ENCODE peak calls at places on chromosomes 1 and 21, in six cellular contexts. R is foreskin fibroblast, U is endothelial cell, L is MM.1S, Q is GM03348, V is NCI-H748 treated with DMSO at 0.1 percent for 48 hours. F is an unnamed sample.

GRCh38 chr21:42347601-42348327 is 3.0 kb downstream of the TFF2 start:
- DNase-seq in Q (no peak), R (no peak), L (no peak), V (no peak), U (no peak), F (no peak)

GRCh38 chr21:44732956-44733355 is 21.6 kb upstream of the TSPEAR start:
- DNase-seq in L (no peak), U (no peak), Q (no peak), R (no peak), V (no peak), F (no peak)

GRCh38 chr1:2350911-2351655 is 40.3 kb downstream of the MORN1 start:
- DNase-seq in R (no peak), Q (no peak), V (no peak), L (no peak), U (no peak), F (no peak)

GRCh38 chr1:20640183-20640597 is 6.9 kb downstream of the PINK1 start:
- DNase-seq in R (no peak), V (peak; percentile 20), Q (peak; percentile 77), L (peak; percentile 60), U (peak; percentile 59), F (no peak)

GRCh38 chr1:17643861-17644703 is 104.6 kb downstream of the ARHGEF10L start:
- DNase-seq in Q (no peak), V (no peak), R (no peak), L (no peak), U (no peak), F (no peak)

GRCh38 chr21:32415999-32416398 is 3.5 kb downstream of the EVA1C start:
- DNase-seq in L (no peak), Q (no peak), R (no peak), U (no peak), V (no peak), F (no peak)

GRCh38 chr1:159892944-159893343 is 7.0 kb downstream of the CFAP45 start:
- DNase-seq in Q (no peak), R (no peak), L (no peak), V (no peak), U (no peak), F (no peak)

GRCh38 chr21:41008971-41009370 is 159.0 kb upstream of the BACE2 start:
- DNase-seq in L (no peak), R (no peak), Q (no peak), V (no peak), U (no peak), F (no peak)

GRCh38 chr1:66981679-66982078 is 56.9 kb downstream of the MIER1 start:
- DNase-seq in U (no peak), R (no peak), L (peak; percentile 52), V (no peak), Q (peak; percentile 11), F (no peak)

GRCh38 chr1:16068356-16069270 is 4.8 kb downstream of the FAM131C start:
- DNase-seq in Q (peak; percentile 67), R (peak; percentile 44), L (no peak), U (no peak), V (no peak), F (no peak)

GRCh38 chr1:115088871-115089442 is 346 bp downstream of the TSPAN2 start:
- DNase-seq in L (no peak), V (no peak), U (no peak), Q (no peak), R (no peak), F (no peak)

GRCh38 chr1:162562452-162562828 is 918 bp downstream of the UAP1 start:
- DNase-seq in Q (peak; percentile 47), V (no peak), R (peak; percentile 58), L (peak; percentile 11), U (no peak), F (no peak)

GRCh38 chr1:28392027-28392652 is 22.6 kb downstream of the PHACTR4 start:
- DNase-seq in L (no peak), V (no peak), U (no peak), Q (peak; percentile 80), R (peak; percentile 82), F (no peak)

GRCh38 chr1:11934295-11935039 is at the start of gene PLOD1:
- DNase-seq in Q (peak; percentile 98), R (peak; percentile 89), U (peak; percentile 92), L (peak; percentile 81), V (peak; percentile 23), F (peak; percentile 25)

GRCh38 chr1:171644805-171645483 is 7.5 kb downstream of the MYOC start:
- DNase-seq in U (peak; percentile 85), R (peak; percentile 71), Q (peak; percentile 78), V (peak; percentile 49), L (peak; percentile 91), F (no peak)

GRCh38 chr21:44940116-44940631 is 345 bp downstream of the SLX9 start:
- DNase-seq in R (no peak), L (peak; percentile 37), U (no peak), V (no peak), Q (peak; percentile 57), F (no peak)

GRCh38 chr1:181930187-181930586 is 131.3 kb downstream of the ZNF648 start:
- DNase-seq in L (no peak), Q (no peak), R (no peak), V (no peak), U (no peak), F (no peak)

GRCh38 chr1:220409751-220410370 is 118.1 kb upstream of the MARK1 start:
- DNase-seq in L (peak; percentile 41), R (no peak), Q (no peak), V (no peak), U (no peak), F (no peak)

GRCh38 chr1:46735708-46736324 is 16.9 kb upstream of the EFCAB14 start:
- DNase-seq in V (no peak), L (peak; percentile 37), Q (peak; percentile 50), R (peak; percentile 42), U (peak; percentile 69), F (no peak)

GRCh38 chr1:2961081-2961480 is 60.2 kb upstream of the ACTRT2 start:
- DNase-seq in V (no peak), Q (no peak), R (no peak), U (no peak), L (no peak), F (no peak)

GRCh38 chr21:22993144-22993543 is 1994.9 kb downstream of the NCAM2 start:
- DNase-seq in U (no peak), V (no peak), Q (no peak), L (no peak), R (no peak), F (no peak)